ENCODE peak calls at places on chromosomes 1 and 21, in four cellular contexts. Z is occipital lobe; D is ureter; A is stimulated activated CD8-positive, alpha-beta memory T cell treated with anti-CD3 and anti-CD28 coated beads, Interleukin-15, amount 100 ng/mL, for 4 hours. M is an unnamed sample.

GRCh38 chr1:24866211-24867063 is 63.6 kb downstream of the RUNX3 start:
- DNase-seq in D (peak), A (no peak), Z (no peak), M (no peak)

GRCh38 chr21:29149771-29150425 is 19.5 kb downstream of the MAP3K7CL start:
- DNase-seq in Z (no peak), A (no peak), D (no peak), M (no peak)

GRCh38 chr1:2416403-2416802 is 4.0 kb upstream of the PEX10 start:
- DNase-seq in A (no peak), Z (no peak), D (peak), M (no peak)

GRCh38 chr1:26349196-26349885 is 4.6 kb downstream of the CRYBG2 start:
- DNase-seq in Z (no peak), A (no peak), D (no peak), M (no peak)

GRCh38 chr1:150484861-150485260 is 2.4 kb upstream of the TARS2 start:
- DNase-seq in D (no peak), Z (no peak), A (no peak), M (no peak)

GRCh38 chr1:44651069-44651468 is 23.2 kb downstream of the TMEM53 start:
- DNase-seq in D (no peak), Z (no peak), A (no peak), M (peak)

GRCh38 chr1:11653616-11654570 is at the start of gene FBXO2:
- DNase-seq in Z (peak), D (no peak), A (no peak), M (peak)

GRCh38 chr1:7298145-7298544 is 473.0 kb upstream of the VAMP3 start:
- DNase-seq in Z (no peak), A (no peak), D (peak), M (no peak)

GRCh38 chr21:34576043-34576466 is 38.9 kb downstream of the RCAN1 start:
- DNase-seq in Z (no peak), D (no peak), A (no peak), M (no peak)

GRCh38 chr1:21925334-21925940 is 11.7 kb downstream of the HSPG2 start:
- DNase-seq in Z (no peak), A (no peak), D (no peak), M (no peak)

GRCh38 chr1:114691061-114691460 is 4.3 kb downstream of the AMPD1 start:
- DNase-seq in Z (no peak), D (no peak), A (no peak), M (no peak)

GRCh38 chr1:231091853-231092301 is 51.8 kb upstream of the FAM89A start:
- DNase-seq in D (no peak), A (no peak), Z (no peak), M (no peak)

GRCh38 chr1:98051065-98051675 is 130.3 kb upstream of the DPYD start:
- DNase-seq in A (no peak), D (peak), Z (peak), M (peak)

GRCh38 chr1:154463512-154463990 is 38.5 kb upstream of the TDRD10 start:
- DNase-seq in D (no peak), A (peak), Z (no peak), M (no peak)

GRCh38 chr1:59122527-59122926 is 174.4 kb upstream of the FGGY start:
- DNase-seq in A (no peak), D (no peak), Z (no peak), M (no peak)

GRCh38 chr1:27659497-27660299 is 12.3 kb downstream of the IFI6 start:
- DNase-seq in A (peak), Z (peak), D (peak), M (peak)

GRCh38 chr1:207327994-207328393 is 6.5 kb downstream of the CD55 start:
- DNase-seq in D (no peak), A (no peak), Z (no peak), M (no peak)

GRCh38 chr1:222073307-222073995 is 331.6 kb upstream of the DUSP10 start:
- DNase-seq in D (no peak), A (no peak), Z (no peak), M (no peak)

GRCh38 chr1:229452956-229453801 is 19.3 kb upstream of the ACTA1 start:
- DNase-seq in D (no peak), Z (no peak), A (no peak), M (no peak)

GRCh38 chr21:26732442-26733221 is 112.6 kb downstream of the ADAMTS1 start:
- DNase-seq in D (peak), Z (peak), A (no peak), M (peak)

GRCh38 chr1:51719146-51719545 is 102.3 kb downstream of the OSBPL9 start:
- DNase-seq in A (no peak), Z (no peak), D (no peak), M (no peak)

GRCh38 chr1:109802136-109802900 is 38.6 kb upstream of the EPS8L3 start:
- DNase-seq in A (no peak), D (no peak), Z (no peak), M (no peak)

GRCh38 chr1:12049625-12050024 is 13.5 kb upstream of the TNFRSF8 start:
- DNase-seq in A (no peak), D (no peak), Z (no peak), M (no peak)

GRCh38 chr1:113142791-113143190 is 69.8 kb downstream of the LRIG2 start:
- DNase-seq in D (no peak), Z (no peak), A (no peak), M (no peak)

GRCh38 chr1:82269466-82269865 is 468.7 kb downstream of the ADGRL2 start:
- DNase-seq in Z (no peak), A (no peak), D (no peak), M (no peak)

GRCh38 chr21:46538262-46538661 is 66.6 kb downstream of the S100B start:
- DNase-seq in D (no peak), Z (no peak), A (no peak), M (no peak)

GRCh38 chr1:25889470-25889869 is 14.0 kb upstream of the PAQR7 start:
- DNase-seq in A (no peak), Z (no peak), D (no peak), M (peak)

GRCh38 chr1:54585181-54586066 is 37.4 kb downstream of the ACOT11 start:
- DNase-seq in Z (no peak), A (no peak), D (no peak), M (peak)

GRCh38 chr1:215835951-215836350 is 268.8 kb downstream of the KCTD3 start:
- DNase-seq in A (no peak), Z (no peak), D (no peak), M (no peak)

GRCh38 chr1:65983500-65983899 is 190.8 kb downstream of the PDE4B start:
- DNase-seq in D (no peak), A (no peak), Z (no peak), M (no peak)

GRCh38 chr1:172254521-172255222 is 165.8 kb upstream of the C1orf105 start:
- DNase-seq in D (no peak), A (no peak), Z (no peak), M (no peak)

GRCh38 chr1:899636-900317 is 23.9 kb upstream of the SAMD11 start:
- DNase-seq in Z (no peak), D (no peak), A (no peak), M (no peak)

GRCh38 chr1:228487336-228488106 is at the start of gene RNF187:
- DNase-seq in Z (no peak), D (peak), A (peak), M (peak)

GRCh38 chr1:196678510-196678884 is 26.7 kb downstream of the CFH start:
- DNase-seq in D (no peak), Z (no peak), A (no peak), M (no peak)

M was measured in psoas muscle.